ENCODE peak calls at places on chromosomes 2 and 18, in ten cellular contexts. X is colonic mucosa, C is heart left ventricle, H is tibial artery, B is astrocyte, V is lower lobe of right lung, A is upper lobe of right lung, Z is psoas muscle, N is sigmoid colon, U is lung. F is an unnamed sample.
A peak's percentile ranks its signal among the peaks of the same experiment; 100 is the strongest.

GRCh38 chr2:99875627-99876026 is 266.8 kb downstream of the AFF3 start:
- DNase-seq in X (no peak), C (no peak), H (no peak), B (no peak), V (no peak), A (no peak), Z (no peak), N (no peak), U (no peak), F (no peak)

GRCh38 chr18:57811477-57812125 is 8.5 kb upstream of the ATP8B1 start:
- DNase-seq in X (no peak), C (no peak), H (no peak), B (no peak), V (no peak), A (no peak), Z (no peak), N (no peak), U (no peak), F (no peak)

GRCh38 chr2:240149943-240150784 is 9.7 kb upstream of the OTOS start:
- DNase-seq in X (peak; percentile 25), C (no peak), H (no peak), B (no peak), V (peak; percentile 49), A (no peak), Z (no peak), N (no peak), U (no peak), F (peak; percentile 45)

GRCh38 chr2:99200232-99200631 is 19.2 kb downstream of the MRPL30 start:
- DNase-seq in X (no peak), C (no peak), H (no peak), B (no peak), V (no peak), A (no peak), Z (no peak), N (no peak), U (no peak), F (no peak)

GRCh38 chr2:122748552-122749011 is 993.1 kb downstream of the TSN start:
- DNase-seq in X (no peak), C (no peak), H (no peak), B (peak; percentile 47), V (no peak), A (no peak), Z (no peak), N (no peak), U (no peak), F (no peak)

GRCh38 chr2:164937864-164938401 is 17.4 kb downstream of the SLC38A11 start:
- DNase-seq in X (peak; percentile 45), C (no peak), H (no peak), B (no peak), V (no peak), A (no peak), Z (no peak), N (no peak), U (no peak), F (no peak)

GRCh38 chr2:134177351-134177931 is 76.4 kb upstream of the MGAT5 start:
- DNase-seq in X (no peak), C (no peak), H (no peak), B (peak; percentile 78), V (no peak), A (no peak), Z (no peak), N (no peak), U (no peak), F (no peak)

GRCh38 chr2:72326759-72327158 is 179.1 kb upstream of the CYP26B1 start:
- DNase-seq in X (no peak), C (no peak), H (no peak), B (peak; percentile 47), V (no peak), A (no peak), Z (no peak), N (no peak), U (no peak), F (no peak)

GRCh38 chr18:70039186-70039585 is 91.5 kb upstream of the CD226 start:
- DNase-seq in X (no peak), C (no peak), H (no peak), B (no peak), V (no peak), A (no peak), Z (no peak), N (no peak), U (no peak), F (no peak)

GRCh38 chr2:1809726-1810125 is 65.4 kb upstream of the PXDN start:
- DNase-seq in X (no peak), C (peak; percentile 21), H (no peak), B (no peak), V (no peak), A (no peak), Z (no peak), N (peak; percentile 53), U (no peak), F (no peak)

GRCh38 chr2:221102896-221103688 is 469.0 kb downstream of the EPHA4 start:
- DNase-seq in X (no peak), C (no peak), H (no peak), B (no peak), V (no peak), A (no peak), Z (no peak), N (no peak), U (no peak), F (no peak)

GRCh38 chr2:205706769-205707375 is 24.6 kb downstream of the NRP2 start:
- DNase-seq in X (peak; percentile 35), C (peak; percentile 83), H (peak; percentile 83), B (peak; percentile 97), V (peak; percentile 72), A (no peak), Z (peak; percentile 78), N (peak; percentile 94), U (no peak), F (no peak)

GRCh38 chr2:200369886-200370285 is 63.4 kb downstream of the SPATS2L start:
- DNase-seq in X (no peak), C (no peak), H (no peak), B (no peak), V (no peak), A (peak; percentile 71), Z (no peak), N (no peak), U (no peak), F (no peak)

GRCh38 chr2:60992985-60993392 is 24.5 kb upstream of the PEX13 start:
- DNase-seq in X (no peak), C (no peak), H (no peak), B (no peak), V (no peak), A (no peak), Z (no peak), N (no peak), U (no peak), F (no peak)

GRCh38 chr18:75065251-75066000 is 143.5 kb downstream of the PTGR3 start:
- DNase-seq in X (no peak), C (no peak), H (no peak), B (no peak), V (no peak), A (peak; percentile 43), Z (no peak), N (no peak), U (no peak), F (no peak)

GRCh38 chr2:132669854-132670103 is 226 bp downstream of the LYPD1 start:
- DNase-seq in X (peak; percentile 16), C (no peak), H (no peak), B (no peak), V (no peak), A (peak; percentile 60), Z (no peak), N (no peak), U (no peak), F (no peak)

GRCh38 chr2:20052229-20052871 is 922 bp upstream of the LAPTM4A start:
- DNase-seq in X (no peak), C (no peak), H (no peak), B (peak; percentile 34), V (no peak), A (no peak), Z (no peak), N (no peak), U (no peak), F (no peak)

GRCh38 chr2:190408538-190409271 is 550 bp downstream of the MFSD6 start:
- DNase-seq in X (peak; percentile 67), C (peak; percentile 81), H (peak; percentile 73), B (peak; percentile 10), V (peak; percentile 78), A (peak; percentile 87), Z (peak; percentile 61), N (peak; percentile 73), U (peak; percentile 54), F (peak; percentile 63)

GRCh38 chr2:73984203-73984921 is at the start of gene TET3:
- DNase-seq in X (peak; percentile 62), C (peak; percentile 75), H (peak; percentile 78), B (no peak), V (peak; percentile 75), A (peak; percentile 85), Z (peak; percentile 79), N (peak; percentile 77), U (no peak), F (peak; percentile 60)

DNA sequence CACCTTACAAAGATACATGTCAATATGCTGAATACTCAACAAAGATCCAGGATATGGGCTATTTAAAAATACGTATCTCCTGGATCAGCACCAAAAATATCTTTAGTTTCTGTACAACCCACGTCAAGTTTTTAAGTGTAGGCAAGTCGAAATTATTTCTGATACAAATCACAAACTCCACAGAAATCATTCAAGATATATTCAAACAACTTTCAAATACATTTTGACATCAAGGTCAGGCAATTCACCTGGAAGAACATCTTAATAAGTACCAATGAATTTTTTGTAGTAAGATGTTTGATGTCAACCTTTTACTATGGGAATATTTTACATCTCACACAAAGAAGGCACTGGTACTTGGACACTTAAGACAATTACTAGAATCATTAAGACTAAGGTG is 86.2 kb downstream of the CUL3 start:
- DNase-seq in X (no peak), C (no peak), H (no peak), B (no peak), V (no peak), A (no peak), Z (no peak), N (no peak), U (no peak), F (no peak)
- H3K36me3 ChIP-seq in X (peaks cover 5% of the 10 kb centered on the region), C (peaks cover 94% of the 10 kb centered on the region), H (peaks cover 74% of the 10 kb centered on the region), B (peaks cover 53% of the 10 kb centered on the region), V (peaks cover 88% of the 10 kb centered on the region), A (peaks cover 89% of the 10 kb centered on the region), Z (peaks cover 3% of the 10 kb centered on the region), N (peaks cover 6% of the 10 kb centered on the region), U (peaks cover 26% of the 10 kb centered on the region), F (no peaks in the 10 kb centered on the region)

GRCh38 chr2:227407601-227408089 is 19.9 kb upstream of the SCYGR1 start:
- DNase-seq in X (no peak), C (peak; percentile 77), H (peak; percentile 80), B (no peak), V (peak; percentile 89), A (peak; percentile 86), Z (peak; percentile 75), N (peak; percentile 81), U (peak; percentile 60), F (peak; percentile 39)
- H3K4me1 ChIP-seq in X (peaks cover 4% of the 10 kb centered on the region), C (peaks cover 13% of the 10 kb centered on the region), H (peaks cover 12% of the 10 kb centered on the region), B (peaks cover 24% of the 10 kb centered on the region), V (peaks cover 17% of the 10 kb centered on the region), A (peaks cover 12% of the 10 kb centered on the region), Z (peaks cover 14% of the 10 kb centered on the region), N (peaks cover 16% of the 10 kb centered on the region), U (peaks cover 6% of the 10 kb centered on the region), F (no peaks in the 10 kb centered on the region)

GRCh38 chr2:214960677-214961076 is 151.2 kb upstream of the BARD1 start:
- DNase-seq in X (no peak), C (no peak), H (no peak), B (no peak), V (no peak), A (no peak), Z (no peak), N (no peak), U (no peak), F (no peak)
- TF ChIP-seq CTCF in X (no peak), C (peak; percentile 29), H (no peak), B (peak; percentile 21), V (no peak), A (no peak), Z (no peak), N (no peak), U (no peak), F (no peak)

GRCh38 chr18:48669991-48670750 is 131.3 kb downstream of the CTIF start:
- DNase-seq in X (no peak), C (no peak), H (no peak), B (no peak), V (no peak), A (peak; percentile 32), Z (no peak), N (peak; percentile 28), U (no peak), F (no peak)
- H3K36me3 ChIP-seq in X (no peaks in the 10 kb centered on the region), C (peaks cover 41% of the 10 kb centered on the region), H (peaks cover 16% of the 10 kb centered on the region), B (peaks cover 28% of the 10 kb centered on the region), V (peaks cover 26% of the 10 kb centered on the region), A (no peaks in the 10 kb centered on the region), Z (peaks cover 5% of the 10 kb centered on the region), N (peaks cover 24% of the 10 kb centered on the region), U (peaks cover 15% of the 10 kb centered on the region), F (no peaks in the 10 kb centered on the region)